ENCODE peak calls at places on chromosomes 3 and 15, in eight cellular contexts. U, M, B, F, Z, Y, I and V are unnamed samples.

GRCh38 chr15:55823191-55823670 is 80.3 kb upstream of the PRTG start:
- DNase-seq in U (peak; percentile 12), M (no peak), B (peak; percentile 81), F (no peak), Z (no peak), Y (no peak), I (no peak), V (no peak)

GRCh38 chr3:57745101-57745500 is 11.0 kb upstream of the SLMAP start:
- DNase-seq in U (no peak), M (no peak), B (no peak), F (no peak), Z (no peak), Y (no peak), I (no peak), V (no peak)

GRCh38 chr3:134838599-134838998 is 43.5 kb downstream of the EPHB1 start:
- DNase-seq in U (no peak), M (no peak), B (no peak), F (no peak), Z (no peak), Y (no peak), I (no peak), V (no peak)

GRCh38 chr3:194996746-194997145 is 274.2 kb downstream of the XXYLT1 start:
- DNase-seq in U (no peak), M (no peak), B (no peak), F (no peak), Z (no peak), Y (no peak), I (no peak), V (no peak)

GRCh38 chr3:11607816-11608215 is 35.9 kb downstream of the VGLL4 start:
- DNase-seq in U (peak; percentile 75), M (no peak), B (peak; percentile 63), F (no peak), Z (no peak), Y (no peak), I (no peak), V (no peak)

GRCh38 chr15:66685638-66686150 is 16.3 kb upstream of the SMAD6 start:
- DNase-seq in U (peak; percentile 27), M (no peak), B (no peak), F (no peak), Z (no peak), Y (no peak), I (no peak), V (no peak)

GRCh38 chr15:78329625-78330024 is 10.5 kb upstream of the CRABP1 start:
- DNase-seq in U (peak; percentile 32), M (no peak), B (no peak), F (no peak), Z (no peak), Y (no peak), I (no peak), V (no peak)

GRCh38 chr3:99966657-99967420 is 147.5 kb downstream of the FILIP1L start:
- DNase-seq in U (no peak), M (peak; percentile 39), B (peak; percentile 73), F (no peak), Z (no peak), Y (no peak), I (no peak), V (no peak)

GRCh38 chr3:52257911-52258310 is 12.4 kb downstream of the PPM1M start:
- DNase-seq in U (no peak), M (no peak), B (peak; percentile 30), F (no peak), Z (no peak), Y (no peak), I (no peak), V (no peak)

GRCh38 chr15:78988361-78988911 is 43.6 kb upstream of the CTSH start:
- DNase-seq in U (peak; percentile 99), M (peak; percentile 95), B (peak; percentile 98), F (peak; percentile 94), Z (no peak), Y (peak; percentile 27), I (no peak), V (no peak)

GRCh38 chr15:26974120-26974780 is 3.3 kb downstream of the GABRG3 start:
- DNase-seq in U (peak; percentile 44), M (no peak), B (peak; percentile 21), F (no peak), Z (no peak), Y (no peak), I (no peak), V (peak; percentile 64)

GRCh38 chr3:39005295-39005694 is 46.4 kb downstream of the SCN11A start:
- DNase-seq in U (no peak), M (no peak), B (no peak), F (no peak), Z (no peak), Y (no peak), I (no peak), V (no peak)

GRCh38 chr3:37833790-37834189 is 27.9 kb upstream of the CTDSPL start:
- DNase-seq in U (no peak), M (no peak), B (no peak), F (no peak), Z (no peak), Y (no peak), I (no peak), V (no peak)

DNA sequence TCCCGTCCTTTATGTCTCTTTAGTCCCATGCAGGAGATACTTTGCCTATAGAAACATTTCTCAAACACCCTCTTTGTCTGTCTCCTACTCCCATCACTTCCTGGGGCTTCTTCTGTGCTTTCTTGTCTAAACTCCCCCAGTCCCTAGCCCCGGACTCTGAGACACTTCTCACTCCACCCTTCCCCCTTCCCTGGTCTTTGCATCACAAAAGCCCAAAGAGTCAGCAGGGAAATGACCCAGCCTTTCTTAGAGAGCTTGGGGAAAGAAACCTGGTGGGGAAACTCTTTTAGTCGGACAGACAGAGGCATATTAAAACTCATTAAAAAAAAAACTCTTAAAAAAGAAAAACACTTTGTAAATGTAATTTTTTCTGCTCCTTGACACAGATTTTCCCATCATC is 211.2 kb downstream of the TJP1 start:
- DNase-seq in U (no peak), M (no peak), B (no peak), F (no peak), Z (no peak), Y (no peak), I (no peak), V (no peak)
- H3K4me3 ChIP-seq in U (no peak overlapping the region), M (no peak overlapping the region), B (no peak overlapping the region), F (no peak overlapping the region), Z (no peak overlapping the region), Y (no peak overlapping the region), I (no peak overlapping the region), V (no peak overlapping the region)

DNA sequence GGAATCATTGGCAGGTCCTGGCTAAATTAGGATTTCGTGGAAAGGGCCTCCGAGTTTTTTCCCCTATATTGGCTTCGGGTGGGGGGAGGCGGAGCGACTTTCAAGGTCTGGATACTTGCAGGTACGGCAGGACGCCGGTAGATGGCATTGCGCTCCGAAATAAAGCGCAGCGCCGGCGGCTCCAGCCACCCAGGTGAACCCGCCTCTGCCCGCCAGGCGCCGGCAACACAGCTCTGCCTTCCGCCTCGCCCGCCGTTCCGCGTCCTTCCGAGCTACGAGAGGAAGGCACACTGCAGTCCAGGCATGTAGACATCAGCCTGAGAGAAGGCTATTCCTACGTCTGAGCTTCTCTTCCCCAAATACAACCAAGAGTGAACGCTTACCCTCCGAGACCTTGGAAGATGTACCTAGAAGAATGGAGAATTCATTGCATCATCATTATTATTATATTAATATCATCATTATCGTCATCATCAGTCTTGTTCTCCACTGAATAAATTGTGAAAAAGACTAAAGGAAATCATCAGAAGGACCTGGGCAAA is 514.1 kb downstream of the MECOM start:
- DNase-seq in U (peak; percentile 78), M (peak; percentile 59), B (peak; percentile 91), F (peak; percentile 84), Z (peak; percentile 79), Y (peak; percentile 54), I (peak; percentile 43), V (peak; percentile 61)
- H3K4me3 ChIP-seq in U (peak overlapping the region; percentile 48), M (peak overlapping the region; percentile 32), B (peak overlapping the region; percentile 52), F (no peak overlapping the region), Z (no peak overlapping the region), Y (peak overlapping the region; percentile 9), I (no peak overlapping the region), V (no peak overlapping the region)

GRCh38 chr3:1468145-1468544 is 375.3 kb downstream of the CNTN6 start:
- DNase-seq in U (no peak), M (no peak), B (no peak), F (no peak), Z (no peak), Y (no peak), I (no peak), V (no peak)

GRCh38 chr3:1469687-1470086 is 376.9 kb downstream of the CNTN6 start:
- DNase-seq in U (no peak), M (no peak), B (no peak), F (no peak), Z (no peak), Y (no peak), I (no peak), V (no peak)

DNA sequence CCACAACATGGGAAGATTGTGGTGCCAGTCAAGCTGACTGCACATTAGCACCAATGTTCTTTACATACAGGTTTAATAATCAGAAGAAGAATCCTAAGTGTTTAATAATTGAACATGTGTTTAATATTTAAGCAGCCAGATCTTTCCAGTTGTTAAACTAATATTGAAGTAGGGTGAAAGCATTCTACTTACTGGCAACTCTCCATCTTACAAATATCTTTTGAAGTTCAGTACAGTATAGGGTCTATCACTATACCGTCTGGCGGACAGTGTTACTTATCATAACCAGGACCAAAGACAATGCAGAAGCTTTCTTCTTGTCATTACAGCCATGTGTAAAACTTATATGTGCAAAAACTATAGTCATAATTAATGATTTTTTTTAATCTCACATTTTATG is 376.4 kb downstream of the CNTN6 start:
- DNase-seq in U (no peak), M (no peak), B (no peak), F (no peak), Z (no peak), Y (no peak), I (no peak), V (no peak)
- H3K4me3 ChIP-seq in U (no peak overlapping the region), M (no peak overlapping the region), B (no peak overlapping the region), F (no peak overlapping the region), Z (no peak overlapping the region), Y (no peak overlapping the region), I (no peak overlapping the region), V (no peak overlapping the region)

GRCh38 chr3:62793961-62794360 is 81.3 kb downstream of the CADPS start:
- DNase-seq in U (no peak), M (no peak), B (no peak), F (no peak), Z (no peak), Y (no peak), I (no peak), V (no peak)

GRCh38 chr3:62798000-62798399 is 77.2 kb downstream of the CADPS start:
- DNase-seq in U (no peak), M (no peak), B (no peak), F (no peak), Z (no peak), Y (no peak), I (no peak), V (no peak)

GRCh38 chr3:62795978-62796635 is 79.1 kb downstream of the CADPS start:
- DNase-seq in U (no peak), M (no peak), B (no peak), F (no peak), Z (no peak), Y (no peak), I (no peak), V (no peak)

GRCh38 chr3:62797129-62797528 is 78.1 kb downstream of the CADPS start:
- DNase-seq in U (no peak), M (no peak), B (no peak), F (no peak), Z (no peak), Y (no peak), I (no peak), V (no peak)
- H3K4me3 ChIP-seq in U (no peak overlapping the region), M (no peak overlapping the region), B (no peak overlapping the region), F (no peak overlapping the region), Z (no peak overlapping the region), Y (no peak overlapping the region), I (no peak overlapping the region), V (no peak overlapping the region)